ENCODE peak calls at places on chromosomes 3 and 15, in ten cellular contexts. E is bronchial epithelial cell; S is GM18507; X is sciatic nerve; G is heart left ventricle; H is iPS-NIHi11; C is activated naive CD8-positive, alpha-beta T cell treated with anti-CD3 and anti-CD28 coated beads, Interleukin-2, amount 50 U/mL, for 16 hours; U is KG1; P is T-cell; Y is ecto neural progenitor cell. I is an unnamed sample.

GRCh38 chr3:10945683-10946287 is 46.8 kb upstream of the SLC6A1 start:
- DNase-seq in E (peak), S (peak), X (peak), G (peak), H (peak), C (no peak), U (peak), P (peak), Y (peak), I (peak)

GRCh38 chr15:47496343-47497185 is 220.7 kb upstream of the SEMA6D start:
- DNase-seq in E (no peak), S (no peak), X (no peak), G (no peak), H (no peak), C (no peak), U (no peak), P (no peak), Y (no peak), I (no peak)

GRCh38 chr3:58214484-58215316 is 3.9 kb upstream of the DNASE1L3 start:
- DNase-seq in E (peak), S (peak), X (no peak), G (no peak), H (no peak), C (no peak), U (no peak), P (no peak), Y (no peak), I (no peak)

GRCh38 chr3:19792388-19792787 is 141.6 kb downstream of the EFHB start:
- DNase-seq in E (no peak), S (no peak), X (no peak), G (no peak), H (no peak), C (no peak), U (no peak), P (no peak), Y (no peak), I (no peak)

GRCh38 chr3:111768571-111769100 is 90.4 kb upstream of the PHLDB2 start:
- DNase-seq in E (peak), S (no peak), X (no peak), G (no peak), H (no peak), C (no peak), U (no peak), P (no peak), Y (no peak), I (no peak)

GRCh38 chr15:31606261-31606669 is 279.6 kb downstream of the KLF13 start:
- DNase-seq in E (peak), S (no peak), X (no peak), G (no peak), H (no peak), C (no peak), U (no peak), P (no peak), Y (no peak), I (no peak)

GRCh38 chr3:5001135-5001534 is 21.9 kb downstream of the BHLHE40 start:
- DNase-seq in E (no peak), S (no peak), X (no peak), G (no peak), H (no peak), C (no peak), U (no peak), P (no peak), Y (no peak), I (no peak)

GRCh38 chr15:38810686-38811085 is 246.1 kb upstream of the RASGRP1 start:
- DNase-seq in E (no peak), S (no peak), X (no peak), G (no peak), H (no peak), C (no peak), U (no peak), P (no peak), Y (no peak), I (no peak)

GRCh38 chr3:51717947-51718346 is 11.1 kb downstream of the GRM2 start:
- DNase-seq in E (no peak), S (no peak), X (no peak), G (no peak), H (peak), C (no peak), U (no peak), P (no peak), Y (no peak), I (no peak)

GRCh38 chr3:128549283-128550112 is 56.5 kb upstream of the GATA2 start:
- DNase-seq in E (peak), S (no peak), X (peak), G (peak), H (no peak), C (no peak), U (no peak), P (no peak), Y (peak), I (peak)

GRCh38 chr3:143973352-143974021 is 1.9 kb downstream of the DIPK2A start:
- DNase-seq in E (peak), S (no peak), X (no peak), G (peak), H (no peak), C (no peak), U (peak), P (no peak), Y (no peak), I (no peak)

GRCh38 chr15:35545316-35545824 is 595 bp downstream of the DPH6 start:
- DNase-seq in E (peak), S (no peak), X (peak), G (peak), H (peak), C (no peak), U (peak), P (peak), Y (no peak), I (peak)

GRCh38 chr3:177665122-177665808 is 468.0 kb upstream of the TBL1XR1 start:
- DNase-seq in E (no peak), S (no peak), X (no peak), G (no peak), H (no peak), C (no peak), U (no peak), P (no peak), Y (no peak), I (no peak)

GRCh38 chr3:141477224-141477623 is 9.6 kb upstream of the RASA2 start:
- DNase-seq in E (peak), S (no peak), X (no peak), G (no peak), H (no peak), C (no peak), U (no peak), P (no peak), Y (no peak), I (no peak)

GRCh38 chr3:54211097-54211496 is 88.7 kb downstream of the CACNA2D3 start:
- DNase-seq in E (peak), S (no peak), X (no peak), G (no peak), H (no peak), C (no peak), U (no peak), P (no peak), Y (no peak), I (no peak)

GRCh38 chr3:134460965-134461364 is 24.8 kb downstream of the ANAPC13 start:
- DNase-seq in E (peak), S (no peak), X (no peak), G (no peak), H (no peak), C (no peak), U (no peak), P (no peak), Y (no peak), I (no peak)

GRCh38 chr3:170988378-170988777 is 38.1 kb downstream of the SLC2A2 start:
- DNase-seq in E (no peak), S (no peak), X (no peak), G (no peak), H (no peak), C (no peak), U (no peak), P (no peak), Y (no peak), I (no peak)

GRCh38 chr3:122618614-122619013 is 41.2 kb downstream of the PARP15 start:
- DNase-seq in E (no peak), S (no peak), X (no peak), G (no peak), H (no peak), C (no peak), U (no peak), P (no peak), Y (no peak), I (no peak)

GRCh38 chr15:42273900-42274692 is 863 bp upstream of the TMEM87A start:
- DNase-seq in E (peak), S (no peak), X (peak), G (peak), H (peak), C (peak), U (peak), P (peak), Y (peak), I (peak)

GRCh38 chr15:58497036-58497785 is 65.4 kb downstream of the LIPC start:
- DNase-seq in E (no peak), S (no peak), X (no peak), G (no peak), H (no peak), C (no peak), U (no peak), P (no peak), Y (no peak), I (no peak)

GRCh38 chr15:82081904-82082810 is 36.3 kb upstream of the MEX3B start:
- DNase-seq in E (peak), S (no peak), X (no peak), G (no peak), H (peak), C (no peak), U (no peak), P (no peak), Y (no peak), I (no peak)

GRCh38 chr3:161343540-161343939 is 27.8 kb downstream of the SPTSSB start:
- DNase-seq in E (no peak), S (no peak), X (no peak), G (no peak), H (no peak), C (no peak), U (no peak), P (no peak), Y (no peak), I (no peak)

GRCh38 chr3:57948782-57949242 is 59.4 kb upstream of the FLNB start:
- DNase-seq in E (no peak), S (no peak), X (peak), G (no peak), H (no peak), C (no peak), U (no peak), P (no peak), Y (no peak), I (no peak)

GRCh38 chr15:59256538-59256937 is 49.9 kb downstream of the LDHAL6B start:
- DNase-seq in E (no peak), S (no peak), X (no peak), G (no peak), H (no peak), C (no peak), U (no peak), P (no peak), Y (no peak), I (no peak)

GRCh38 chr15:101193781-101194180 is 58.1 kb downstream of the CHSY1 start:
- DNase-seq in E (no peak), S (no peak), X (no peak), G (no peak), H (no peak), C (no peak), U (no peak), P (no peak), Y (no peak), I (no peak)

GRCh38 chr3:10459954-10460754 is 45.2 kb downstream of the ATP2B2 start:
- DNase-seq in E (peak), S (peak), X (no peak), G (peak), H (peak), C (no peak), U (peak), P (peak), Y (peak), I (peak)

GRCh38 chr15:40055576-40056293 is 16.8 kb upstream of the SRP14 start:
- DNase-seq in E (no peak), S (no peak), X (no peak), G (peak), H (no peak), C (no peak), U (no peak), P (no peak), Y (no peak), I (peak)

GRCh38 chr3:120103276-120103675 is 9.0 kb upstream of the GSK3B start:
- DNase-seq in E (no peak), S (no peak), X (no peak), G (no peak), H (no peak), C (no peak), U (no peak), P (no peak), Y (no peak), I (no peak)